ENCODE peak calls at places on chromosome 1, in ten cellular contexts. K is tibial nerve, B is sigmoid colon, F is transverse colon, R is stomach, E is upper lobe of left lung, A is K562, V is A549, D is suprapubic skin, J is HepG2. O is an unnamed sample.

GRCh38 chr1:163168053-163168452 is 34.7 kb downstream of the RGS5 start:
- DNase-seq in K (no peak), B (no peak), F (no peak), R (no peak), E (no peak), A (no peak), V (no peak), D (no peak), J (no peak), O (no peak)

GRCh38 chr1:76284842-76285241 is 210.3 kb downstream of the ST6GALNAC3 start:
- DNase-seq in K (no peak), B (no peak), F (no peak), R (no peak), E (no peak), A (no peak), V (no peak), D (no peak), J (no peak), O (no peak)

GRCh38 chr1:65265296-65266271 is 43.8 kb upstream of the DNAJC6 start:
- DNase-seq in K (no peak), B (no peak), F (peak; percentile 25), R (peak; percentile 53), E (no peak), A (no peak), V (no peak), D (no peak), J (peak; percentile 57), O (peak; percentile 21)

GRCh38 chr1:205319081-205320018 is 2.2 kb downstream of the NUAK2 start:
- DNase-seq in K (peak; percentile 65), B (peak; percentile 77), F (peak; percentile 87), R (peak; percentile 94), E (peak; percentile 78), A (no peak), V (no peak), D (no peak), J (peak; percentile 88), O (peak; percentile 76)

GRCh38 chr1:172646653-172647052 is 12.2 kb upstream of the FASLG start:
- DNase-seq in K (no peak), B (no peak), F (no peak), R (no peak), E (no peak), A (no peak), V (no peak), D (no peak), J (no peak), O (no peak)

GRCh38 chr1:34166191-34167090 is 1.4 kb upstream of the CSMD2 start:
- DNase-seq in K (no peak), B (no peak), F (no peak), R (no peak), E (no peak), A (no peak), V (no peak), D (no peak), J (no peak), O (no peak)

GRCh38 chr1:58809327-58810040 is 25.6 kb upstream of the JUN start:
- DNase-seq in K (no peak), B (no peak), F (no peak), R (no peak), E (peak; percentile 85), A (no peak), V (no peak), D (no peak), J (peak; percentile 65), O (peak; percentile 53)

GRCh38 chr1:181508486-181509165 is 25.3 kb downstream of the CACNA1E start:
- DNase-seq in K (no peak), B (no peak), F (no peak), R (no peak), E (no peak), A (no peak), V (no peak), D (no peak), J (no peak), O (no peak)

GRCh38 chr1:3368711-3369436 is 85.6 kb upstream of the ARHGEF16 start:
- DNase-seq in K (no peak), B (no peak), F (no peak), R (no peak), E (no peak), A (no peak), V (no peak), D (no peak), J (no peak), O (no peak)

GRCh38 chr1:3368059-3368458 is 86.4 kb upstream of the ARHGEF16 start:
- DNase-seq in K (no peak), B (no peak), F (no peak), R (no peak), E (no peak), A (no peak), V (no peak), D (no peak), J (no peak), O (no peak)

GRCh38 chr1:3367376-3367775 is 87.1 kb upstream of the ARHGEF16 start:
- DNase-seq in K (no peak), B (no peak), F (no peak), R (no peak), E (no peak), A (no peak), V (no peak), D (no peak), J (no peak), O (no peak)

GRCh38 chr1:3370856-3371703 is 83.4 kb upstream of the ARHGEF16 start:
- DNase-seq in K (no peak), B (no peak), F (no peak), R (no peak), E (no peak), A (no peak), V (no peak), D (no peak), J (no peak), O (no peak)

GRCh38 chr1:3369437-3370076 is 84.9 kb upstream of the ARHGEF16 start:
- DNase-seq in K (peak; percentile 78), B (peak; percentile 79), F (no peak), R (peak; percentile 67), E (no peak), A (no peak), V (no peak), D (no peak), J (no peak), O (peak; percentile 52)
- TF ChIP-seq EP300 in K (no peak), B (no peak), F (no peak), R (no peak), E (no peak), A (no peak), V (no peak), D (no peak), J (no peak), O (peak; percentile 36)

DNA sequence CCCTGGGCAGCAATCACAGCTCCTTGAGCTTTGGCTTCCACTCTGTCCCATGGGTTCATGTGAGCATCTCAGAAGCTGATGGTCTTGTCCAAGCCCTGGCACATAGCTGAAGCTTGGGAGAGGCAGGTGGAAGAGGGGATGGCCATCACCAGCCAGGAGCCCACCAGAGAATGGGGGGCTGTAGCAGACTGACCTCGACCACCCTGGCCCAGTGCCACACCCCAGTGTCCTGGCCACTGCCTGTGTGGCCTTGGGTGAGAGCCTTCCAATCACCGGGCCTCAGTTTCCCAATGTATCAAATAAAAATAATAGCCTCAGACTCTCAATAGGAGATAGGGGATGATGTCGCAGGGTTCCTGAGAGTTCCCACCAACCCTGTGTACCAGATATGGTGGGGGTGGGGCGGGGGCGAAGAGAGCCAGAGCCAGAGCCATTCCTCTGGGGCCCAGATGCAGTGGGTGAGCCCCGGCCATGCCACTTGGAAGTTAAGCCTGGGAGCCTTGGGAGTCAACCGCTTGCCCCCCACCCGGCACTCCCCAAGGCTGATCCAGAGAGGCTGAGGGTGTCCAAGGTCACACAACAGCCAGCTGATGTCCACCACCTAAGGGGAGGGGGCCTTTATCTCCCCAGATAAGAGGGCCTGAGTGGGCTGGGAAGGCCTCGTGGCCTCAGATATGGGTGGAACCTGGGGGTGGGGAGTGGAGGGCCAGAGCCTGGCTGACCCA is 9.3 kb upstream of the EDN2 start:
- DNase-seq in K (no peak), B (no peak), F (no peak), R (no peak), E (no peak), A (peak; percentile 51), V (no peak), D (no peak), J (no peak), O (no peak)
- H3K4me1 ChIP-seq in K (no peaks in the 10 kb centered on the region), B (peaks cover 40% of the 10 kb centered on the region), F (peaks cover 25% of the 10 kb centered on the region), R (peaks cover 37% of the 10 kb centered on the region), E (peaks cover 36% of the 10 kb centered on the region), A (peaks cover 27% of the 10 kb centered on the region), V (peaks cover 72% of the 10 kb centered on the region), D (peaks cover 36% of the 10 kb centered on the region), J (no peaks in the 10 kb centered on the region), O (peaks cover 6% of the 10 kb centered on the region)

GRCh38 chr1:38055398-38055797 is 8.8 kb upstream of the POU3F1 start:
- DNase-seq in K (no peak), B (no peak), F (no peak), R (no peak), E (no peak), A (no peak), V (no peak), D (no peak), J (no peak), O (no peak)

GRCh38 chr1:38055965-38056364 is 9.4 kb upstream of the POU3F1 start:
- DNase-seq in K (no peak), B (no peak), F (no peak), R (no peak), E (no peak), A (no peak), V (no peak), D (no peak), J (no peak), O (no peak)

GRCh38 chr1:38053416-38054091 is 7.0 kb upstream of the POU3F1 start:
- DNase-seq in K (no peak), B (no peak), F (no peak), R (no peak), E (no peak), A (no peak), V (no peak), D (no peak), J (no peak), O (no peak)

GRCh38 chr1:38050397-38051141 is 4.0 kb upstream of the POU3F1 start:
- DNase-seq in K (no peak), B (no peak), F (no peak), R (no peak), E (no peak), A (no peak), V (no peak), D (no peak), J (no peak), O (no peak)

DNA sequence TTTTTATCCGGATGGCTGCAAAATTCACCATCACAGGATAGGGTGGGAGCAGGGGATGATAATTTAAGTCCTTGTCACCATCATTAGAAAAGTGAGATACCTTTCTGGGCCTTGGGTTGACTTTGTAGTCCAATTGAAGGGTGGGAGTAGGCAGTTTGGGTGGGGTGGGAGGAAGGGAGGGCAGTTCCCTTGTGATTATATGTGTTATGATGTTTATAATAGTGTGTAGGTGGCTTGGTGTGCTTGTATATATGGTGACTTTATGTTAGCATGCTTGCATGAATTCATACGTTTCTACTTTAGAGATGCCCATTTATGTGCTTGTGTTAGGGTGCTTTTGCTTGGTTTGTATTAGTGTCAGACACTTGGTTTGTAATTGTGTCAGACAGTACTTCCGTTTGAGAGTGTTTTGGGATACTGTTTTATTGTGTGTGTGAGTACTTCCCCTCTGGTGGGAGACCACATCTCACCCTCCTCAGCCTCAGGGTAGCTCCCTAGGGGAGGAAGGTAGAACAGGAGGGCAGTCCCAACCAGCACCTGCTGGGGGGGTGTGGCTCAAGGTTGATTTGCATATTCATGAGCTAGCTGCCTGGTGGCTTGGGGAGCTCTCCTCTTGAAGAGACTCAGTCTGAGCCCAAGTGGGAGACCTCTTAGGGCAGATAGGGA is 6.3 kb upstream of the POU3F1 start:
- DNase-seq in K (no peak), B (no peak), F (no peak), R (no peak), E (no peak), A (peak; percentile 48), V (no peak), D (no peak), J (no peak), O (no peak)
- TF ChIP-seq EP300 in K (no peak), B (no peak), F (no peak), R (no peak), E (no peak), A (no peak), V (no peak), D (no peak), J (no peak), O (no peak)

DNA sequence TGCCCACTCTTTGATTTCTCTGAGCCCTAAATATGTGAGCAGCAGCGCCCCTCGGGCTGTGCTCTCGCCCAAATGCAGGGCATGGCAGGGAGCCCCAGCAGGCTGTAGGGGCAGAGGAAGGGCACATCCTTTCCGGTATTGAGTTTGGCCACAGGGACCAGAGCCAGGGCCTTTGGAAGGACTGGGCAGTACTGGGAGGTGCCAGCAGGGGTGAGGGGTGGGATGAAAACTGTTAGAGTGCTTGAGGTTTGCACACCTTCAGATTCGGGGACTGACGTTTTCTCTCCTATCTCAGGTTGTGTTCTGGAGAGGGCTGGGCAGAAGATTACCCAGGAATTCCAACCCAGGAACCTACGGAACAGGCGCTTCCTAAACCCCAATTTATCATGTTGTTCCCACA is 2.2 kb upstream of the ATP1A2 start:
- DNase-seq in K (no peak), B (no peak), F (no peak), R (no peak), E (no peak), A (no peak), V (no peak), D (no peak), J (no peak), O (no peak)
- H3K4me1 ChIP-seq in K (no peaks in the 10 kb centered on the region), B (peaks cover 40% of the 10 kb centered on the region), F (peaks cover 6% of the 10 kb centered on the region), R (peaks cover 44% of the 10 kb centered on the region), E (peaks cover 10% of the 10 kb centered on the region), A (no peaks in the 10 kb centered on the region), V (peaks cover 38% of the 10 kb centered on the region), D (peaks cover 21% of the 10 kb centered on the region), J (peaks cover 89% of the 10 kb centered on the region), O (peaks cover 23% of the 10 kb centered on the region)